ENCODE peak calls at places on chromosomes 5 and 9, in five cellular contexts. I is psoas muscle; P is CD8-positive, alpha-beta T cell; B is CD8-positive, alpha-beta memory T cell; Q is tibial artery. F is an unnamed sample. For H3K4me1, the result is how much of the 10 kb centered on the place peaks cover.

GRCh38 chr9:108377881-108378280 is 477.9 kb downstream of the ACTL7B start:
- DNase-seq in Q (no peak), I (no peak), P (no peak), B (no peak), F (no peak)

GRCh38 chr9:12723409-12724028 is 30.3 kb downstream of the TYRP1 start:
- DNase-seq in B (no peak), Q (no peak), P (no peak), I (no peak), F (no peak)

GRCh38 chr9:2260401-2261306 is 245.5 kb downstream of the SMARCA2 start:
- DNase-seq in I (no peak), P (no peak), B (no peak), Q (no peak), F (no peak)

GRCh38 chr9:84856181-84856632 is 186.7 kb downstream of the NTRK2 start:
- DNase-seq in P (no peak), Q (no peak), I (no peak), B (no peak), F (no peak)

GRCh38 chr5:38878391-38879090 is 32.7 kb downstream of the OSMR start:
- DNase-seq in I (no peak), B (no peak), P (no peak), Q (no peak), F (no peak)

GRCh38 chr5:54533541-54534179 is 16.1 kb downstream of the SNX18 start:
- DNase-seq in B (no peak), P (no peak), Q (no peak), I (no peak), F (no peak)

GRCh38 chr5:139392678-139393496 is 2.0 kb downstream of the PROB1 start:
- DNase-seq in P (peak), I (peak), B (peak), Q (no peak), F (peak)

GRCh38 chr5:180133551-180133950 is 62.0 kb upstream of the RNF130 start:
- DNase-seq in P (no peak), Q (no peak), B (no peak), I (no peak), F (no peak)

GRCh38 chr9:132582786-132583583 is 579 bp downstream of the BARHL1 start:
- DNase-seq in B (no peak), P (no peak), Q (no peak), I (no peak), F (no peak)

GRCh38 chr5:67896312-67896985 is 319.1 kb upstream of the PIK3R1 start:
- DNase-seq in B (no peak), P (no peak), I (no peak), Q (no peak), F (no peak)

GRCh38 chr9:17757816-17758215 is 178.9 kb downstream of the SH3GL2 start:
- DNase-seq in I (no peak), P (no peak), Q (no peak), B (no peak), F (no peak)

GRCh38 chr9:132651259-132651658 is 18.5 kb downstream of the DDX31 start:
- DNase-seq in P (no peak), B (no peak), Q (no peak), I (no peak), F (no peak)

GRCh38 chr5:125891326-125891725 is 531.9 kb upstream of the GRAMD2B start:
- DNase-seq in I (no peak), B (no peak), Q (no peak), P (no peak), F (no peak)

GRCh38 chr9:13424204-13424603 is 144.7 kb upstream of the MPDZ start:
- DNase-seq in P (no peak), I (no peak), B (no peak), Q (no peak), F (no peak)

GRCh38 chr5:179122411-179123108 is 62.4 kb downstream of the ZNF354C start:
- DNase-seq in B (no peak), P (no peak), Q (peak), I (no peak), F (no peak)

GRCh38 chr5:8581047-8581446 is 712.1 kb downstream of the MTRR start:
- DNase-seq in B (no peak), P (no peak), I (no peak), Q (no peak), F (no peak)

GRCh38 chr9:89541798-89542197 is 43.9 kb upstream of the SEMA4D start:
- DNase-seq in B (no peak), Q (no peak), I (no peak), P (no peak), F (no peak)

GRCh38 chr5:64947031-64947430 is 178.3 kb downstream of the CWC27 start:
- DNase-seq in P (no peak), B (no peak), Q (no peak), I (no peak), F (no peak)

GRCh38 chr5:110738503-110738811 is 350 bp upstream of the SLC25A46 start:
- DNase-seq in I (no peak), B (no peak), P (no peak), Q (no peak), F (no peak)

GRCh38 chr5:74497706-74498105 is 142.8 kb downstream of the ENC1 start:
- DNase-seq in Q (no peak), B (no peak), P (no peak), I (no peak), F (no peak)

GRCh38 chr5:125348221-125348692 is 601.8 kb upstream of the ZNF608 start:
- DNase-seq in Q (no peak), B (no peak), P (no peak), I (peak), F (peak)

GRCh38 chr5:96934291-96934694 is 1.6 kb upstream of the LNPEP start:
- DNase-seq in Q (no peak), I (no peak), P (no peak), B (peak), F (no peak)

GRCh38 chr5:8436919-8437318 is 568.0 kb downstream of the MTRR start:
- DNase-seq in Q (no peak), I (no peak), B (no peak), P (no peak), F (no peak)

GRCh38 chr5:151450605-151451004 is 3.2 kb downstream of the SLC36A1 start:
- DNase-seq in P (no peak), Q (no peak), B (no peak), I (no peak), F (no peak)

GRCh38 chr5:10144040-10144439 is 105.6 kb downstream of the ATPSCKMT start:
- DNase-seq in B (no peak), Q (no peak), I (no peak), P (no peak), F (no peak)

GRCh38 chr5:108003178-108003577 is 332.4 kb upstream of the EFNA5 start:
- DNase-seq in Q (no peak), B (no peak), P (no peak), I (no peak), F (no peak)

GRCh38 chr9:83062653-83063527 is at the start of gene RASEF:
- DNase-seq in Q (no peak), B (no peak), P (no peak), I (no peak), F (no peak)

GRCh38 chr9:3118081-3118480 is 274.2 kb upstream of the PUM3 start:
- DNase-seq in I (no peak), B (no peak), Q (no peak), P (no peak), F (no peak)

GRCh38 chr9:103661663-103662062 is 432.4 kb upstream of the SMC2 start:
- DNase-seq in P (no peak), B (no peak), I (no peak), Q (no peak), F (no peak)

GRCh38 chr9:35341585-35341984 is 148.3 kb upstream of the RUSC2 start:
- DNase-seq in I (peak), Q (peak), B (no peak), P (no peak), F (peak)

GRCh38 chr5:52007230-52007858 is 624.1 kb downstream of the ISL1 start:
- DNase-seq in Q (no peak), P (no peak), I (no peak), B (no peak), F (no peak)

GRCh38 chr5:143033535-143034260 is 263.5 kb downstream of the ARHGAP26 start:
- DNase-seq in Q (no peak), B (no peak), I (no peak), P (no peak), F (no peak)

GRCh38 chr9:107161338-107161737 is 121.7 kb upstream of the RAD23B start:
- DNase-seq in I (no peak), P (no peak), Q (no peak), B (no peak), F (no peak)

GRCh38 chr5:36878421-36879088 is 2.0 kb downstream of the NIPBL start:
- DNase-seq in P (no peak), B (no peak), Q (no peak), I (no peak), F (peak)

GRCh38 chr9:80387828-80388227 is 816.1 kb downstream of the TLE4 start:
- DNase-seq in B (no peak), Q (no peak), I (no peak), P (no peak), F (no peak)

GRCh38 chr9:134178781-134179551 is 14.6 kb upstream of the RNU6ATAC start:
- DNase-seq in I (peak), B (no peak), P (no peak), Q (peak), F (no peak)

GRCh38 chr9:76667521-76667957 is 96.7 kb upstream of the PCA3 start:
- DNase-seq in P (no peak), I (no peak), Q (no peak), B (no peak), F (no peak)

GRCh38 chr9:123269316-123269715 is 930 bp upstream of the STRBP start:
- DNase-seq in P (no peak), B (no peak), I (no peak), Q (no peak), F (no peak)

GRCh38 chr9:1173211-1173610 is 123.1 kb downstream of the DMRT2 start:
- DNase-seq in Q (no peak), B (no peak), P (no peak), I (no peak), F (no peak)

GRCh38 chr9:34187891-34188240 is 9.0 kb downstream of the UBAP1 start:
- DNase-seq in Q (no peak), B (no peak), I (no peak), P (no peak), F (no peak)
- H3K4me1 ChIP-seq in Q (under half), B (under half), I (half or more), P (under half), F (under half)

GRCh38 chr9:136793063-136793946 is 2.2 kb downstream of the TMEM141 start:
- DNase-seq in Q (no peak), B (no peak), P (no peak), I (no peak), F (no peak)
- H3K4me1 ChIP-seq in Q (under half), B (under half), P (under half), I (under half), F (under half)

GRCh38 chr9:95017661-95018060 is 291.2 kb downstream of the AOPEP start:
- DNase-seq in Q (no peak), I (no peak), P (no peak), B (no peak), F (no peak)
- H3K4me1 ChIP-seq in Q (half or more), I (half or more), P (under half), B (under half), F (half or more)

DNA sequence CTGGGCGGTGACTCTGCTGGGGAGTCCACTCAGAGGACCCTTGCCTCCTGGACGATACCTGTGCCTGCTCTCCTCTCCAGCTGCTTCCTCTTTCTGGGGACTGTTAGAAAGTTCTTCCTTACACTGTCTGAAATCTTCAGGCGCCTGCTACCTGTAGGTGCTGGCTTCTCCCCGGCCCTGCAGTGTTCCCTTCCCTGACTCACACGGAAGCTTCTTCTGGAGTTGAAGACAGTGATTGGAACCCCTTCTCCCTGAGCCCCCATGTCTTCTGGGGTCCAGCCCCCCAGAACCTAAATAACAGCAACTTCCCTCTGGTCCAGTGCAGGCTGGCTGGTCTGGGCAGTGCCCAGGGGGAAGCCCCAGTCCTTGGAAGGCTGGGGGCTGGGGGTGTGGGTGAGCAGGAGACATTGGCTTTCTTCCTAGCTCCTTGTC is 652 bp downstream of the GSN start:
- DNase-seq in P (no peak), B (no peak), I (no peak), Q (no peak), F (no peak)
- H3K4me1 ChIP-seq in P (under half), B (under half), I (under half), Q (under half), F (under half)

GRCh38 chr9:136679431-136679941 is 7.8 kb downstream of the AGPAT2 start:
- DNase-seq in B (no peak), P (no peak), Q (peak), I (peak), F (no peak)
- H3K4me1 ChIP-seq in B (under half), P (under half), Q (under half), I (under half), F (under half)

DNA sequence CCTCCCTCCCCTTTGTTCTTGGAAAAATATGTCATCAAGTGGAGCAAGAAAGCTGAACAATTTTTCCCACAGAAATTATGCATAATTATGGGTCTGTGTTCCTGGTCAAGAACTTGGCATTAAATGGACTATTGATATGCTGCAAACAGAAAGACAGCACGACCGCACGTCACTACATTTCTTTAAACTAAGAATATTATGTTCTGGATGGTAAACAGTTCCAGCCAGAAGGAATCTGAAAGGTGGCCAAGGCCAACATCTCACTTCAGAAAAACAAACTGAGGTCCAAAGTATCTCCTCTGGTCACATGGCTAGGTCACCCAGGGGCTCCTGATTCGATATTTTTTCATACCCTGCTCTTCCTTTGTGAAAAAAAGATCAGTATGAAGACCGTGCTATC is 173.3 kb upstream of the GAS1 start:
- DNase-seq in Q (no peak), P (no peak), I (no peak), B (no peak), F (no peak)
- H3K4me1 ChIP-seq in Q (under half), P (under half), I (under half), B (under half), F (under half)

GRCh38 chr9:127075592-127076380 is 46.6 kb downstream of the ANGPTL2 start:
- DNase-seq in P (no peak), Q (no peak), B (no peak), I (no peak), F (no peak)
- H3K4me1 ChIP-seq in P (under half), Q (under half), B (under half), I (under half), F (under half)

GRCh38 chr9:124410321-124410913 is 4.8 kb downstream of the PSMB7 start:
- DNase-seq in Q (no peak), P (no peak), B (no peak), I (no peak), F (no peak)

GRCh38 chr9:124414612-124415011 is 630 bp downstream of the PSMB7 start:
- DNase-seq in I (no peak), Q (no peak), P (no peak), B (no peak), F (no peak)

GRCh38 chr9:124411514-124412227 is 3.6 kb downstream of the PSMB7 start:
- DNase-seq in Q (no peak), I (no peak), B (no peak), P (no peak), F (no peak)

GRCh38 chr9:124412228-124412575 is 3.0 kb downstream of the PSMB7 start:
- DNase-seq in Q (no peak), B (no peak), P (no peak), I (no peak), F (no peak)

DNA sequence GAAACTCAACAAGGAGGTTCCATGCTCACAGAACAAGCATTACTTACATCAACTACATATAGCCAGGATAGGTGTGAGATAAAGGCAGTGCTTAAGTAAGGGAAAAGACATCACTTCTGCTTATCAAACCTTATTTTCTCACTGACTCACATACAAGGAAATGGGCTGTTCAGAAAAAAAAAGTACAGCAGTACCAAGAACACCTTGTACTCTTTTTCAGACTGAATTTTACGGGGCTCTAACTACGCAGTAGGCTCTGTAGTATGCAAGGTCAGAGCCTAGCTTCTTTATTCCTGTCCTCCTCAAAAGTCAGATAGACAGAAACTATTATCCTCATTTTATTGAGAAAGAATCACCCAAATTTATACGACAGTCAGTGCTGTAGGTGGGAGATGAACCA is 5.8 kb downstream of the PSMB7 start:
- DNase-seq in B (no peak), P (no peak), Q (no peak), I (no peak), F (no peak)
- H3K4me1 ChIP-seq in B (under half), P (under half), Q (under half), I (under half), F (under half)

GRCh38 chr9:126489604-126490593 is 123.8 kb upstream of the LMX1B start:
- DNase-seq in P (no peak), Q (no peak), I (no peak), B (no peak), F (no peak)
- H3K4me1 ChIP-seq in P (under half), Q (under half), I (under half), B (under half), F (under half)

GRCh38 chr5:175115831-175116230 is 328.2 kb downstream of the DRD1 start:
- DNase-seq in P (no peak), I (no peak), B (no peak), Q (no peak), F (no peak)
- H3K4me1 ChIP-seq in P (under half), I (under half), B (under half), Q (under half), F (under half)

F was measured in heart left ventricle.